ENCODE peak calls at places on chromosomes 3 and 15, in six cellular contexts. E, Y, R, H, Z and B are unnamed samples.

GRCh38 chr3:101954361-101954760 is 105.0 kb downstream of the NFKBIZ start:
- DNase-seq in E (no peak), Y (no peak), R (no peak), H (no peak), Z (no peak), B (no peak)

GRCh38 chr15:31261266-31262142 is 65.1 kb upstream of the KLF13 start:
- DNase-seq in E (peak; percentile 37), Y (peak; percentile 28), R (no peak), H (peak; percentile 50), Z (no peak), B (peak; percentile 66)

GRCh38 chr3:112074616-112075497 is 11.3 kb upstream of the C3orf52 start:
- DNase-seq in E (no peak), Y (peak; percentile 59), R (no peak), H (no peak), Z (peak; percentile 90), B (no peak)

GRCh38 chr3:195008816-195009215 is 262.1 kb downstream of the XXYLT1 start:
- DNase-seq in E (no peak), Y (peak; percentile 14), R (no peak), H (peak; percentile 24), Z (no peak), B (peak; percentile 28)

GRCh38 chr3:123036352-123037014 is 8.9 kb upstream of the SEMA5B start:
- DNase-seq in E (no peak), Y (no peak), R (no peak), H (no peak), Z (no peak), B (no peak)

GRCh38 chr3:10674593-10674992 is 141.4 kb upstream of the SLC6A11 start:
- DNase-seq in E (no peak), Y (no peak), R (no peak), H (no peak), Z (no peak), B (no peak)

GRCh38 chr3:51703026-51703775 is 3.7 kb upstream of the GRM2 start:
- DNase-seq in E (no peak), Y (no peak), R (no peak), H (no peak), Z (no peak), B (peak; percentile 27)

GRCh38 chr3:54954019-54954418 is 26.2 kb upstream of the LRTM1 start:
- DNase-seq in E (no peak), Y (no peak), R (no peak), H (no peak), Z (no peak), B (no peak)

GRCh38 chr3:46208167-46208704 is at the start of gene CCR1:
- DNase-seq in E (no peak), Y (no peak), R (peak; percentile 30), H (no peak), Z (peak; percentile 14), B (no peak)

GRCh38 chr3:157088506-157089454 is 71.2 kb downstream of the CCNL1 start:
- DNase-seq in E (peak; percentile 98), Y (peak; percentile 95), R (peak; percentile 91), H (peak; percentile 95), Z (peak; percentile 93), B (peak; percentile 99)

GRCh38 chr15:42152196-42152920 is 4.1 kb downstream of the PLA2G4F start:
- DNase-seq in E (no peak), Y (peak; percentile 78), R (no peak), H (peak; percentile 43), Z (no peak), B (no peak)

GRCh38 chr3:126135056-126135397 is 45.4 kb downstream of the ALDH1L1 start:
- DNase-seq in E (peak; percentile 30), Y (peak; percentile 11), R (no peak), H (peak; percentile 48), Z (no peak), B (peak; percentile 49)

GRCh38 chr3:37228734-37229133 is 54.4 kb upstream of the LRRFIP2 start:
- DNase-seq in E (no peak), Y (no peak), R (no peak), H (no peak), Z (no peak), B (no peak)
- H3K27ac ChIP-seq in E (no peak overlapping the region), Y (peak overlapping the region; percentile 75), R (no peak overlapping the region), H (peak overlapping the region; percentile 48), Z (peak overlapping the region; percentile 1), B (no peak overlapping the region)

GRCh38 chr15:92878593-92879053 is 21.5 kb upstream of the CHD2 start:
- DNase-seq in E (no peak), Y (no peak), R (no peak), H (no peak), Z (no peak), B (no peak)
- TF ChIP-seq POLR2A in E (no peak), Y (no peak), R (no peak), H (no peak), Z (no peak), B (no peak)

GRCh38 chr15:56890038-56890437 is 28.4 kb upstream of the TCF12 start:
- DNase-seq in E (no peak), Y (no peak), R (no peak), H (no peak), Z (no peak), B (no peak)

GRCh38 chr15:56883088-56883487 is 35.4 kb upstream of the TCF12 start:
- DNase-seq in E (no peak), Y (no peak), R (no peak), H (no peak), Z (no peak), B (no peak)

GRCh38 chr15:56887782-56888127 is 30.7 kb upstream of the TCF12 start:
- DNase-seq in E (no peak), Y (no peak), R (no peak), H (no peak), Z (no peak), B (no peak)

GRCh38 chr15:56886450-56886856 is 32.0 kb upstream of the TCF12 start:
- DNase-seq in E (no peak), Y (no peak), R (no peak), H (no peak), Z (no peak), B (no peak)

DNA sequence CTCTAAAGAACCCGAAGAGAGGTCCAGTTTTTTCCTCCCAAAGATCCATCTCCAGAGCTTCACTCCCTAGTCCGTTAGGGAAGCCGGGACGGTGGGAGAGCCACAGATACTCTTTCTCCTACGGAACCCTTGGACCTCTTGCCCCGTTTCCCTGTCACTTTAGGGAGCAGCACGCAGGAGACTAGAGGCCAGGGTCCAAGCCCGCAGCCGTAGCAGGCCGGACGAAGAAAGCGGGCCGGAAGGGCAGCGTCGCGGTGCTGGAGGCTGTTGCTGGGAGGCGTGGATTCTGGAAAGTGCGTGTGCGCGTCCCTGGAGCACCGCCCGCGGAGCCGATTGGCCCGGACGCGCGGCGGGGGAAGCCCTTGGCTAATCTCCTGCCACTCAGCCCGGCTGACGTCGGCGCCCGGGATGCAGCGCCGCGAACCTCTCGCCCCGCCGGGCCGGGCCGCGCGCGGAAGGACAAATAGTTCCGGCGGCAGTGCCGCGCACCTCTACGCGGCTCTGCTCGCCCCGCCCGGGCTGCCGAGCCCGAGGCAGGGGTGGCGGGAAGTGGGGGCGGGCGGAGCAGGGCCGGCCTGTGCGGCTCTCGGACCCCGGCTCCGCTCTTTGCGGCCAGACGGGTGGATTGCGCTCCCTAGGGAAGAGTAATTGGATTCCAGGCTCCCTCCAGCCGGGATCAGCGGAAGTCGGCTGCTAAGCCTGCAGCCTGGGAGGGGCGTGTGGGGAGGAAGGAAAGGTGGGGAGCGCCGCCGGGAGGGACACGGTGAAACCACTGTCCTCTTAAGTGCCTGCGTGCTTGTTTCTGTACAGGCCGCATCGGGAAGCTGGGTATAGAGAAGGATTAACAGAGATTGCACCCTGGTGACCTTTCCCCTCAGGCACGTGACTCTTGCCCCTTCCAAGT is 31.3 kb upstream of the TCF12 start:
- DNase-seq in E (peak; percentile 97), Y (peak; percentile 95), R (peak; percentile 86), H (peak; percentile 93), Z (peak; percentile 98), B (peak; percentile 97)
- TF ChIP-seq EP300 in E (no peak), Y (peak; percentile 31), R (peak; percentile 96), H (no peak), Z (peak; percentile 10), B (peak; percentile 42)

GRCh38 chr3:73432021-73432722 is 192.6 kb downstream of the PDZRN3 start:
- DNase-seq in E (no peak), Y (no peak), R (no peak), H (no peak), Z (peak; percentile 54), B (peak; percentile 69)
- H3K27ac ChIP-seq in E (no peak overlapping the region), Y (peak overlapping the region; percentile 16), R (peak overlapping the region; percentile 32), H (no peak overlapping the region), Z (no peak overlapping the region), B (peak overlapping the region; percentile 74)